ENCODE peak calls at places on chromosomes 3 and 15, in six cellular contexts. E, C, I, D, O and J are unnamed samples. For H3K4me1, the result is how much of the 10 kb centered on the place peaks cover.

GRCh38 chr3:32241100-32241499 is 2.6 kb downstream of the CMTM8 start:
- DNase-seq in O (no peak), I (no peak), C (no peak), D (no peak), E (no peak), J (no peak)

GRCh38 chr3:59867185-59868002 is 817.6 kb upstream of the CFAP20DC start:
- DNase-seq in D (no peak), I (no peak), O (no peak), E (no peak), C (no peak), J (no peak)

GRCh38 chr3:32238816-32239637 is 547 bp downstream of the CMTM8 start:
- DNase-seq in O (no peak), I (no peak), D (peak), C (peak), E (peak), J (peak)

GRCh38 chr15:88348579-88349255 is 92.2 kb upstream of the NTRK3 start:
- DNase-seq in C (no peak), O (no peak), E (no peak), D (no peak), I (no peak), J (no peak)

GRCh38 chr15:40308844-40309189 is 1.1 kb upstream of the PLCB2 start:
- DNase-seq in I (no peak), O (no peak), E (peak), C (no peak), D (peak), J (no peak)

GRCh38 chr3:156382458-156383346 is 172.2 kb downstream of the SSR3 start:
- DNase-seq in E (no peak), O (no peak), C (no peak), D (no peak), I (no peak), J (peak)

GRCh38 chr15:101029971-101030661 is 111.0 kb downstream of the LRRK1 start:
- DNase-seq in I (peak), D (no peak), E (peak), O (no peak), C (peak), J (no peak)

GRCh38 chr3:7669641-7670040 is 808.7 kb downstream of the GRM7 start:
- DNase-seq in O (no peak), C (no peak), I (no peak), E (no peak), D (no peak), J (no peak)

GRCh38 chr3:195708066-195708465 is 12.7 kb upstream of the MUC20 start:
- DNase-seq in I (no peak), E (no peak), C (no peak), D (no peak), O (no peak), J (no peak)

GRCh38 chr3:147391726-147392082 is 14.6 kb downstream of the ZIC4 start:
- DNase-seq in C (no peak), I (no peak), D (no peak), O (no peak), E (no peak), J (no peak)

GRCh38 chr15:72285927-72286516 is 13.7 kb upstream of the PARP6 start:
- DNase-seq in O (no peak), I (no peak), C (no peak), D (peak), E (peak), J (peak)

DNA sequence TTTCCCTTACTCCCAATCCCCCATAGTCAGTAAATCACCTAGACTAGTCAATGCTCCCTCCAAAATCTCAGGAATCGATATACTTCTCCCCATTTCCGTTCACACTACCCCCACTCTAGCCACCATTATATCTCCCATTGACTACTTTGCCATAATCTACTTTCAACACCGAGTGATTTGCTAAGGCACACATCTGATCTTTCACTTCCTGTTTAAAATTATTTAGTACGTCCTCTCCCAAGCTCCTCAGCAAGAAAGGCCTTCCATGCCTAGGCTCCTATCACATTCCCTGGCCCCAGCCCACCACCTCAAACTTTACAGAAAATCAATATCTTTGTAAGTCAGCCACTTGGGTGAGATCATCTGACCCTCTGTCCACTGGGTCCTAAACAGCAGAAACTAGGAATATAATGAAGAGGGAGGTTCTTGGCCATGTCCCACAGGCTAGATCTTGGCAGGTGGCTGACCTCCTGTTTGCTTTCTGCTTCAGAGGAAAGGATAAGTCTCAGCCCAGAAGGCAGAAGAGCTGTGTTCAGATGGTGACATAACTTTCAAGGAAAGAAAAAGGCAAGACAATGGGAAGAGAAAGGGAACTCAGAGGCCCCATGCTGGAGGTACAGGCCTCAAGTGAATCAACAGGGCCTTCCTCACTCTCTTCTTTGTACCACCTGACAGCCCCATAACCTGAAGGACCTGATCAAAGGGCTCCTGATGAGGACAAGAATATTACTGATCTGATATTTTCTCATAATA is 103.0 kb downstream of the RPL22L1 start:
- DNase-seq in E (no peak), I (no peak), D (no peak), O (no peak), C (no peak), J (no peak)
- H3K4me1 ChIP-seq in E (under half), I (under half), D (under half), O (under half), C (under half), J (under half)

GRCh38 chr3:107263269-107264021 is 113.8 kb upstream of the CCDC54 start:
- DNase-seq in D (no peak), C (no peak), O (no peak), E (no peak), I (no peak), J (no peak)
- H3K4me3 ChIP-seq in D (peak), C (peak), O (no peak), E (no peak), I (no peak), J (no peak)

GRCh38 chr3:52537165-52537635 is 795 bp downstream of the UQCC5 start:
- DNase-seq in D (no peak), O (no peak), C (no peak), E (no peak), I (no peak), J (no peak)
- H3K4me1 ChIP-seq in D (under half), O (half or more), C (half or more), E (under half), I (half or more), J (under half)

GRCh38 chr3:187101184-187102072 is 37.9 kb downstream of the RPL39L start:
- DNase-seq in C (peak), O (no peak), D (peak), I (peak), E (peak), J (peak)
- H3K4me3 ChIP-seq in C (peak), O (no peak), D (peak), I (peak), E (peak), J (no peak)